ENCODE peak calls at places on chromosome 17, in five cellular contexts. E is uterus, B is heart left ventricle, F is IMR-90, M is PC-3. C is an unnamed sample. For H3K27me3 and H3K4me1, the result is how much of the 10 kb centered on the place peaks cover.

GRCh38 chr17:30821751-30822723 is 2.5 kb downstream of the CRLF3 start:
- DNase-seq in E (no peak), B (no peak), F (no peak), M (no peak), C (no peak)

GRCh38 chr17:40705567-40705966 is 2.0 kb upstream of the KRT24 start:
- DNase-seq in E (no peak), B (no peak), F (no peak), M (no peak), C (no peak)

GRCh38 chr17:42819939-42820535 is 4.0 kb downstream of the BECN1 start:
- DNase-seq in E (no peak), B (peak), F (peak), M (peak), C (peak)

GRCh38 chr17:77096570-77097214 is 44.1 kb upstream of the SEC14L1 start:
- DNase-seq in E (peak), B (peak), F (peak), M (peak), C (peak)

GRCh38 chr17:61395983-61396585 is 3.6 kb upstream of the TBX2 start:
- DNase-seq in E (no peak), B (no peak), F (peak), M (no peak), C (no peak)

GRCh38 chr17:42669705-42670198 is 7.0 kb downstream of the PLEKHH3 start:
- DNase-seq in E (no peak), B (no peak), F (no peak), M (no peak), C (no peak)

GRCh38 chr17:59141860-59142259 is 13.1 kb downstream of the SKA2 start:
- DNase-seq in E (no peak), B (no peak), F (no peak), M (no peak), C (no peak)

GRCh38 chr17:28728364-28729200 is at the start of gene NEK8:
- DNase-seq in E (peak), B (peak), F (peak), M (peak), C (peak)

GRCh38 chr17:39738568-39738901 is 797 bp downstream of the GRB7 start:
- DNase-seq in E (no peak), B (no peak), F (no peak), M (peak), C (no peak)

GRCh38 chr17:32610943-32611342 is 124.2 kb downstream of the CDK5R1 start:
- DNase-seq in E (no peak), B (no peak), F (no peak), M (no peak), C (no peak)

GRCh38 chr17:19876524-19877161 is 8.9 kb upstream of the ULK2 start:
- DNase-seq in E (no peak), B (peak), F (no peak), M (no peak), C (no peak)

GRCh38 chr17:42097691-42098661 is at the start of gene ZNF385C:
- DNase-seq in E (no peak), B (no peak), F (no peak), M (no peak), C (peak)

GRCh38 chr17:21094298-21094704 is 32.5 kb upstream of the DHRS7B start:
- DNase-seq in E (no peak), B (no peak), F (no peak), M (peak), C (no peak)

GRCh38 chr17:19718613-19719364 is 2.4 kb upstream of the SLC47A2 start:
- DNase-seq in E (no peak), B (no peak), F (no peak), M (peak), C (peak)

GRCh38 chr17:28334176-28334575 is 1.1 kb downstream of the IFT20 start:
- DNase-seq in E (no peak), B (no peak), F (peak), M (no peak), C (peak)

GRCh38 chr17:69528035-69528434 is 113.5 kb downstream of the MAP2K6 start:
- DNase-seq in E (no peak), B (no peak), F (no peak), M (no peak), C (no peak)

GRCh38 chr17:15456972-15457722 is 10.3 kb downstream of the CDRT4 start:
- DNase-seq in E (peak), B (peak), F (peak), M (peak), C (peak)

GRCh38 chr17:43074869-43075268 is 49.8 kb downstream of the RND2 start:
- DNase-seq in E (no peak), B (no peak), F (no peak), M (no peak), C (no peak)

GRCh38 chr17:74742153-74742515 is 5.1 kb downstream of the RAB37 start:
- DNase-seq in E (no peak), B (no peak), F (peak), M (peak), C (peak)

GRCh38 chr17:81386646-81387234 is 8.5 kb upstream of the BAHCC1 start:
- DNase-seq in E (peak), B (peak), F (no peak), M (no peak), C (peak)

GRCh38 chr17:3890082-3890892 is 2.6 kb downstream of the CAMKK1 start:
- DNase-seq in E (peak), B (peak), F (peak), M (peak), C (peak)

GRCh38 chr17:4154201-4154600 is 11.2 kb downstream of the CYB5D2 start:
- DNase-seq in E (no peak), B (no peak), F (no peak), M (no peak), C (no peak)

GRCh38 chr17:38750312-38751121 is 2.0 kb upstream of the PSMB3 start:
- DNase-seq in E (no peak), B (no peak), F (peak), M (peak), C (no peak)

GRCh38 chr17:82045916-82046484 is 5.6 kb downstream of the RFNG start:
- DNase-seq in E (no peak), B (no peak), F (no peak), M (no peak), C (no peak)

GRCh38 chr17:81285179-81285878 is 9.8 kb downstream of the SLC38A10 start:
- DNase-seq in E (peak), B (peak), F (peak), M (no peak), C (no peak)

GRCh38 chr17:81741049-81741593 is 29.0 kb downstream of the SLC25A10 start:
- DNase-seq in E (no peak), B (no peak), F (no peak), M (no peak), C (no peak)

GRCh38 chr17:15742921-15743320 is 10.8 kb downstream of the TBC1D26 start:
- DNase-seq in E (no peak), B (no peak), F (no peak), M (no peak), C (no peak)

GRCh38 chr17:76278268-76278908 is 13.2 kb downstream of the UBALD2 start:
- DNase-seq in E (no peak), B (no peak), F (no peak), M (no peak), C (no peak)

GRCh38 chr17:10471853-10472252 is 2.5 kb upstream of the MYH4 start:
- DNase-seq in E (no peak), B (no peak), F (peak), M (peak), C (no peak)

GRCh38 chr17:74212262-74212912 is 984 bp upstream of the TTYH2 start:
- DNase-seq in E (peak), B (peak), F (no peak), M (peak), C (no peak)

GRCh38 chr17:76599699-76600460 is 14.2 kb upstream of the ST6GALNAC2 start:
- DNase-seq in E (no peak), B (no peak), F (peak), M (no peak), C (no peak)

GRCh38 chr17:40480501-40481003 is 20.9 kb downstream of the TNS4 start:
- DNase-seq in E (no peak), B (peak), F (no peak), M (peak), C (no peak)

GRCh38 chr17:79824893-79825579 is 14.2 kb downstream of the CBX4 start:
- DNase-seq in E (no peak), B (no peak), F (no peak), M (no peak), C (no peak)

GRCh38 chr17:79820959-79821330 is 18.3 kb downstream of the CBX4 start:
- DNase-seq in E (no peak), B (no peak), F (no peak), M (no peak), C (no peak)

GRCh38 chr17:79821331-79822095 is 17.7 kb downstream of the CBX4 start:
- DNase-seq in E (no peak), B (no peak), F (no peak), M (no peak), C (no peak)

GRCh38 chr17:79824234-79824633 is 15.0 kb downstream of the CBX4 start:
- DNase-seq in E (no peak), B (no peak), F (no peak), M (no peak), C (no peak)

DNA sequence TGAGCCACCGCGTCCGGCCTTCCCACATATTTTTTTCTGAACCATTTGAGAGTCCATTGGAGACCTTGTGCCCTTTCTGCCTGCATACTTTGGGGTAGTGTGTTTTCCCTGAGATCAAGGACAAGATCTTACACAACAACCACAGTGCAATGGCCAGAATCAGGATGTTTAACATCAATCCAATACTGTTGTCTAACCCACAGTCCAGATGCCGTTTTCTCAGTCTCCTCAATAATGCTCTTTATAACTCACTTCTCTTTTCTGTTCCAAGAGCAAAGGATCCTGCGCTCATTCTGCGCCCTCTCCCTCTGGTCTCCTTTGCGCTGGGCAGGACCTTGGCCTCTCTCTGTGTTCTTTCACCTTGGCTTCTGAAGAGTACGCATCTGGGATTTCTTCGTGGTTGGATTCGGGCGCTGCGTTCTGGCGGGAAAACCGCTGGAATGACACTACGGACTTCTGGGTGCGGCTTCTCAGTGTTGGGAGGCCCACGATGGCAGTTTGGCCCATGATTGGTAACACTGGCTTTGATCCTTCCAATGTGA is 16.6 kb downstream of the CBX4 start:
- DNase-seq in E (no peak), B (no peak), F (no peak), M (no peak), C (no peak)
- H3K27me3 ChIP-seq in E (under half), B (under half), F (under half), M (under half), C (under half)

GRCh38 chr17:17751996-17752821 is 71.0 kb downstream of the RAI1 start:
- DNase-seq in E (peak), B (peak), F (peak), M (peak), C (peak)
- H3K27ac ChIP-seq in E (peak), B (peak), F (peak), M (peak), C (peak)

GRCh38 chr17:7239091-7240027 is at the start of gene PHF23:
- DNase-seq in E (peak), B (peak), F (peak), M (peak), C (peak)

GRCh38 chr17:7238418-7239090 is 703 bp downstream of the PHF23 start:
- DNase-seq in E (no peak), B (peak), F (no peak), M (no peak), C (no peak)

GRCh38 chr17:7236808-7237207 is 2.4 kb downstream of the PHF23 start:
- DNase-seq in E (no peak), B (peak), F (no peak), M (no peak), C (no peak)

GRCh38 chr17:7237266-7237760 is 1.9 kb downstream of the PHF23 start:
- DNase-seq in E (no peak), B (no peak), F (no peak), M (no peak), C (no peak)

DNA sequence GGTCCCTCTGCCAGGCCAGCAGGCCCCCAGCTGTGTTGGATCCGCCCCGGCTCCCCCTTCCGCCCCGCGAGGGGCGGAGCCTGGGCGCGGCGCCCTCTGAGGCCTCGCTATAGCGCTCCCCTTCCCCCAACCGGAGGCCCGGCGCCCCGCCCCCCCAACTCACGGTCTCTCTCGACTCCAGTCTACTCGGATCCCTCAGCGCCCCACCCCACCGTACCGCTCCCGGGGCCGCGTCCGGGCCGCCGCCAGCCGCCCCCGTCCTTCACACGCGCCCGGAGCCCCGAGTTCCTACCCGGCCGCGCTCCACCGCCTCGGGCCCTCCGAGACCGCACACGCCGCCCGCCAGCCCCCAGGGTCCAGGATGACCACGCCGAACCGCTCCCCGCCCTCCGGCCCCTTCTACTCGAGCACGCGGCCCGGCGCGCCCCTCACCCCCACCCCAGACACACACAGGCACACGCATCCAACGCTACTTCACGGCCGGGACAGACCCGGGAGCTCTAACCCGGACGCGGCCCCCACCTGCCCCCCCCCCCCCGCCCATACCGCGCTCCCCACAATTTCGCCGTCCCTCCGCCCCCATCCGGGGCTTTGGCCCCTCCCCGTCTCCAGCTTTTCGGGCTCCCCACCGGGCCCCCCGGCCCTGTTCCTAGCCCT is 1.4 kb downstream of the PHF23 start:
- DNase-seq in E (peak), B (peak), F (peak), M (peak), C (peak)
- H3K4me1 ChIP-seq in E (under half), B (under half), F (under half), M (under half), C (under half)

GRCh38 chr17:56809106-56809819 is 24.5 kb downstream of the C17orf67 start:
- DNase-seq in E (no peak), B (no peak), F (no peak), M (no peak), C (no peak)
- H3K27me3 ChIP-seq in E (under half), B (under half), F (under half), M (under half), C (under half)

DNA sequence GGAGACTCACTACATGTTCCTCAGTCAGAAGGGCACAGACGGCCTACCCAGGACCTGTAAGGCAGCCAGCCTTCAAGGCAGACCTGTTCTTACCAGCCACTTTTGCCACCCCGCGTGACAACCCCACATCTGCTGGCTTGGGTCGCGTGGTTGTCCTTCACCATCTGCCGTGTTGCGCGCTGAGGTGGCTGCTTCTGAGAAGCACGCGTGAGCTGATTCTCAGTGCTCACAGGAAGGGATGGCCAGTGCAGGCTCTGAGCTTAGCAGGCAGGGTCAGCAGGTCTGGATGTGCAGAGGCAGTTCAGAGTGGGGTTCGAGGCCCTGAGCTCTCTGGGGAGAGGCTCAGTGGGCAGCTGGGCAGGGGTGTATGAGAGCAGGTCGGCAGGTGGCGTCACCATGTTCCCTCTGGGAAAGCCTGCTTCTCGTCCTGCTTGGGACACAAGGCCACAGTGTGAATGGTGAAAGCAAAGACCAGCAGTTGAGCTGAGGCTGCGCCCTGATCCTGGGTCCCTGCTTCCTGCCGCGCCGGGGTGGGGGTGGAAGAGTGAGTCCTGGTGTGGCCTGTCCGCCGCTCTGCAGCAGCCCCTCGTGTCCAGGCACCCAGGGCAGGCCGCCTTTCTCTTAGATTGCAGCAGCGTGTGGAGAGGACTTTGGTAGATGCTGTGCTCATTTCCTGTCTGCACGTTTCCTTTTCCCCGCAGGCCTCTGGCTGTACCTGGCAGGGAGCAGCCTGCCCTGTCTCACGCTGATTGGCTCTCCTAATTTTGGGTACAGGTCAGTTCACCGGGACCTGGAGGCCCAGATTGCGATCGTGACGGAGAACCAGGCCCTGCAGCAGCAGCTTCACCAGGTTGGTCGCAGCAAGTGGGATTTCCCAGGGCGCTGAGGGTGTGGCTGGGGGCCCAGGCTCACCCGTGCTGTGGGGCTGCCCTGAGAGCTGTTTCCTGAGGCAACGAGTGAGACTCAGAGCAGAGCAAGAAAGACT is 36.0 kb downstream of the PGS1 start:
- DNase-seq in E (no peak), B (no peak), F (no peak), M (no peak), C (no peak)
- H3K27ac ChIP-seq in E (no peak), B (peak), F (no peak), M (no peak), C (peak)

GRCh38 chr17:47875586-47875985 is 20.4 kb upstream of the SP2 start:
- DNase-seq in E (no peak), B (no peak), F (no peak), M (no peak), C (no peak)
- H3K4me1 ChIP-seq in E (under half), B (under half), F (under half), M (under half), C (under half)

GRCh38 chr17:2851615-2852014 is 55.4 kb downstream of the RAP1GAP2 start:
- DNase-seq in E (no peak), B (no peak), F (no peak), M (no peak), C (no peak)
- H3K27me3 ChIP-seq in E (under half), B (under half), F (under half), M (under half), C (under half)

GRCh38 chr17:44598329-44598728 is 41.0 kb downstream of the FZD2 start:
- DNase-seq in E (no peak), B (no peak), F (no peak), M (no peak), C (no peak)
- H3K27ac ChIP-seq in E (no peak), B (no peak), F (no peak), M (no peak), C (no peak)

GRCh38 chr17:50731575-50732460 is 12.4 kb downstream of the LUC7L3 start:
- DNase-seq in E (no peak), B (no peak), F (no peak), M (no peak), C (no peak)

GRCh38 chr17:50728112-50728429 is 8.7 kb downstream of the LUC7L3 start:
- DNase-seq in E (no peak), B (no peak), F (no peak), M (peak), C (no peak)

GRCh38 chr17:50725769-50726655 is 6.6 kb downstream of the LUC7L3 start:
- DNase-seq in E (no peak), B (no peak), F (no peak), M (no peak), C (no peak)

GRCh38 chr17:50728881-50729765 is 9.7 kb downstream of the LUC7L3 start:
- DNase-seq in E (no peak), B (no peak), F (no peak), M (no peak), C (no peak)
- H3K4me1 ChIP-seq in E (under half), B (under half), F (under half), M (under half), C (under half)

GRCh38 chr17:1592751-1593629 is 30.4 kb upstream of the PITPNA start:
- DNase-seq in E (no peak), B (no peak), F (no peak), M (no peak), C (no peak)
- H3K27me3 ChIP-seq in E (under half), B (under half), F (under half), M (under half), C (under half)

C was measured in SJCRH30.